ENCODE peak calls at places on chromosomes 2 and 18, in eight cellular contexts. R is uterus, Q is left ventricle myocardium inferior, F is foreskin fibroblast, L is Peyer's patch, P is fibroblast of mammary gland, T is GM12865, W is WTC11. G is an unnamed sample.
A peak's percentile ranks its signal among the peaks of the same experiment; 100 is the strongest.

GRCh38 chr2:62330959-62331358 is 135.0 kb downstream of the B3GNT2 start:
- DNase-seq in F (no peak), P (no peak), W (no peak), T (no peak), L (no peak), R (no peak), Q (no peak), G (no peak)

GRCh38 chr2:99822487-99823218 is 319.7 kb downstream of the AFF3 start:
- DNase-seq in P (no peak), T (no peak), F (no peak), W (peak; percentile 20), R (no peak), Q (no peak), L (no peak), G (no peak)

GRCh38 chr2:26438526-26438925 is 36.8 kb downstream of the DRC1 start:
- DNase-seq in T (no peak), R (no peak), P (peak; percentile 90), L (no peak), F (peak; percentile 9), W (no peak), Q (no peak), G (peak; percentile 71)

GRCh38 chr2:113174369-113174735 is 581 bp downstream of the PSD4 start:
- DNase-seq in T (peak; percentile 44), W (no peak), F (no peak), Q (no peak), R (no peak), L (no peak), P (no peak), G (no peak)

GRCh38 chr2:45923701-45924100 is 272.2 kb downstream of the PRKCE start:
- DNase-seq in W (no peak), R (no peak), P (no peak), L (no peak), F (no peak), T (no peak), Q (no peak), G (no peak)

GRCh38 chr2:218811382-218811781 is 20.2 kb downstream of the PRKAG3 start:
- DNase-seq in L (no peak), T (no peak), R (no peak), Q (no peak), W (no peak), F (no peak), P (peak; percentile 37), G (no peak)

GRCh38 chr2:238603596-238603995 is 176.9 kb downstream of the ASB1 start:
- DNase-seq in P (no peak), Q (no peak), F (no peak), L (no peak), W (no peak), R (no peak), T (no peak), G (no peak)

GRCh38 chr2:28128281-28128950 is 237.9 kb downstream of the BABAM2 start:
- DNase-seq in W (no peak), Q (no peak), T (no peak), P (peak; percentile 59), R (no peak), L (no peak), F (no peak), G (peak; percentile 59)

GRCh38 chr18:80170395-80171094 is 61.5 kb downstream of the ADNP2 start:
- DNase-seq in W (no peak), L (no peak), F (no peak), Q (no peak), P (no peak), R (no peak), T (no peak), G (no peak)

GRCh38 chr18:29879763-29880162 is 1162.8 kb downstream of the DSC3 start:
- DNase-seq in T (no peak), W (peak; percentile 23), F (no peak), Q (no peak), L (no peak), P (no peak), R (no peak), G (no peak)

GRCh38 chr18:61942072-61942471 is 49.3 kb upstream of the RNF152 start:
- DNase-seq in F (no peak), W (no peak), Q (no peak), P (no peak), T (no peak), L (no peak), R (no peak), G (no peak)

GRCh38 chr2:30113617-30114293 is 33.1 kb upstream of the YPEL5 start:
- DNase-seq in F (peak; percentile 90), T (no peak), Q (no peak), R (no peak), L (no peak), W (no peak), P (peak; percentile 92), G (peak; percentile 76)

GRCh38 chr2:12325806-12326205 is 390.9 kb upstream of the TRIB2 start:
- DNase-seq in R (no peak), L (no peak), W (no peak), T (no peak), P (no peak), Q (no peak), F (peak; percentile 41), G (peak; percentile 68)

GRCh38 chr2:12330916-12331315 is 385.8 kb upstream of the TRIB2 start:
- DNase-seq in W (no peak), L (no peak), T (no peak), P (peak; percentile 75), Q (no peak), F (peak; percentile 52), R (no peak), G (peak; percentile 71)

GRCh38 chr2:12321886-12322285 is 394.9 kb upstream of the TRIB2 start:
- DNase-seq in R (no peak), F (no peak), T (no peak), W (no peak), P (peak; percentile 66), L (no peak), Q (no peak), G (no peak)

GRCh38 chr2:12331698-12332097 is 385.0 kb upstream of the TRIB2 start:
- DNase-seq in F (no peak), L (no peak), T (no peak), P (no peak), R (no peak), Q (no peak), W (no peak), G (no peak)

DNA sequence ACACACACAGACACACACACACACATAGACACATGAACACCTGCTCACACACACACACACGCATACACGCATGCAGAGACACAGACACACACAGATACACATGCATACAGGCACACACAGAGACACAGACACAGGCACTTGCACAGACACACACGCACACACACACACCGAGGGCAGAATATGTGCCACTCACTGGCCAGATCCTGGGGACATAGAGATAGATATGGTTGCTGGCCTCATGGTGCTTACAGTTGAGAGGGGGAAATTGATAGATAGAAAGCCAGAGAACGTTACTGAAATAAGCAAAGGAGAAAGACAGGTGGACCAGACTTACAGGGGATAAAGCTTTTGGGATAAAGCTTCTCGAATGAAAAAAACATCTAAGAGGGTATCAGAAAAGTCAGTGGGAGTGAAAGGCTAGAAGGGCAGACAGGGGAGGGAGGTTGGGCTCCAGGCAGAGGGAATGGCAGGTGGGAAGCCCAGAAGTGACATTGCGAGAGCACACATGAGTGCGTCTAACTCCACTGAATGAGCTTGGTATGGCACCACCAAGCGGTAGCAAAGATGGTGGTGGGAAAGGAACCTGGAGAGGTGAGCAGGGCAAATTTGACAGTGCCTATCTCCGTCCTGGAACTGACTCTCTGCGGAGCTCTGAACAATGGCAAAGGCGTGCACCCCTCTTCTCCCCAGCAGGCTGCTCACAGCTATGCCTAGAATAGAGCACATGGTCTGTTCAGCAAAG is 390.1 kb upstream of the TRIB2 start:
- DNase-seq in R (no peak), W (peak; percentile 38), P (no peak), F (no peak), L (peak; percentile 19), T (peak; percentile 46), Q (no peak), G (no peak)
- TF ChIP-seq CTCF in R (no peak), W (no peak), P (no peak), F (no peak), L (no peak), T (peak; percentile 47), Q (peak; percentile 48), G (peak; percentile 43)

GRCh38 chr2:127064642-127065250 is 42.2 kb downstream of the BIN1 start:
- DNase-seq in P (peak; percentile 97), L (no peak), F (peak; percentile 98), T (peak; percentile 80), Q (peak; percentile 86), W (peak; percentile 51), R (peak; percentile 94), G (peak; percentile 94)
- TF ChIP-seq CTCF in P (peak; percentile 29), L (no peak), F (no peak), T (no peak), Q (no peak), W (no peak), R (no peak), G (no peak)

GRCh38 chr18:3219621-3220335 is at the start of gene MYOM1:
- DNase-seq in P (no peak), Q (no peak), L (no peak), T (no peak), W (no peak), F (no peak), R (no peak), G (no peak)
- TF ChIP-seq CTCF in P (no peak), Q (no peak), L (no peak), T (no peak), W (no peak), F (no peak), R (no peak), G (no peak)

DNA sequence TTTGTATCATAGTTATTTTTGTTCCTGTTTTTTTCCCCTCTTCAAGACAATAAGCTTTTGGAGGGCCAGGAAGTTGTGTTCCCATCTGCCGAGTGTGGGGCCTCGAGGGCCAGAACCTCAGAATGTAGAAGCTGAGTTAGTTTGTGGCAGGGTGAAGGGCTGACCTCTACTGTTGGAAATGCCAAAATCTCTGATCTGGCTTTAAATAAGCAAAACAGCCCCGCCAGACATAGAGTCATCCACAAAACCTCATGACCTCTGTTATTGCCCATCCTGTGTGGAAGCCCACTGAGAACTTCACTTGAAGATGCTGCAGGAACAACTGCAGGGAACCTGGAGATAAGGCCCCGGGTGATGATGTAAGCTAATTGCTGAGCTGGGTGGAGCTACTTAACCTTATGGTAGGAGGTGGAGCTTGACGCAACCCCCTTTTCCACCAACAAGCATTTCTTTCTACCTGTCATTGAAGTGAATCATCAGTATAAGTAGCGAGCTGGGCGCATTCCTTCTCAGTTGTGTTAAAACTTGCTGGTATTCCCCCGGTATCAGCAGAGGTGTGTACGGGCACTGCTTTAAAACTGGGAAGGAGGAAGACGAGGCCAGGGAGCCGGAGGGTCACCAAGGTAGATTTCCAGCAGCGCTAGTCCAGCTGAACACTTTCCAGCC is 177.2 kb downstream of the NEDD4L start:
- DNase-seq in T (no peak), F (peak; percentile 18), W (no peak), L (no peak), P (peak; percentile 33), R (no peak), Q (no peak), G (peak; percentile 98)
- TF ChIP-seq CTCF in T (no peak), F (no peak), W (no peak), L (no peak), P (no peak), R (no peak), Q (no peak), G (no peak)

G was measured in bronchial epithelial cell.